ENCODE peak calls at places on chromosomes 16 and 17, in six cellular contexts. One of them, this sample, is unnamed.

GRCh38 chr17:64327201-64327930 is 63.3 kb downstream of the PECAM1 start:
- DNase-seq in ovary: no peak
- DNase-seq in GM23248: peak
- DNase-seq in naive thymus-derived CD4-positive, alpha-beta T cell: no peak
- DNase-seq in SJSA1: no peak
- DNase-seq in lung: no peak
- DNase-seq in this sample: no peak

GRCh38 chr17:9729034-9729650 is 62.2 kb downstream of the DHRS7C start:
- DNase-seq in ovary: no peak
- DNase-seq in GM23248: peak
- DNase-seq in naive thymus-derived CD4-positive, alpha-beta T cell: no peak
- DNase-seq in SJSA1: peak
- DNase-seq in lung: no peak
- DNase-seq in this sample: peak

GRCh38 chr16:47142469-47143328 is 1.0 kb downstream of the NETO2 start:
- DNase-seq in ovary: peak
- DNase-seq in GM23248: peak
- DNase-seq in naive thymus-derived CD4-positive, alpha-beta T cell: no peak
- DNase-seq in SJSA1: peak
- DNase-seq in lung: no peak
- DNase-seq in this sample: no peak

GRCh38 chr17:48505788-48506187 is 25.0 kb downstream of the HOXB1 start:
- DNase-seq in ovary: no peak
- DNase-seq in GM23248: peak
- DNase-seq in naive thymus-derived CD4-positive, alpha-beta T cell: no peak
- DNase-seq in SJSA1: peak
- DNase-seq in lung: no peak
- DNase-seq in this sample: peak

GRCh38 chr16:12271006-12271405 is 294.5 kb downstream of the SNX29 start:
- DNase-seq in ovary: no peak
- DNase-seq in GM23248: peak
- DNase-seq in naive thymus-derived CD4-positive, alpha-beta T cell: no peak
- DNase-seq in SJSA1: peak
- DNase-seq in lung: no peak
- DNase-seq in this sample: no peak

GRCh38 chr17:74603032-74603635 is 11.1 kb upstream of the CD300LD start:
- DNase-seq in ovary: no peak
- DNase-seq in GM23248: no peak
- DNase-seq in naive thymus-derived CD4-positive, alpha-beta T cell: no peak
- DNase-seq in SJSA1: no peak
- DNase-seq in lung: no peak
- DNase-seq in this sample: no peak

GRCh38 chr16:89256651-89257254 is 39.2 kb downstream of the ZNF778 start:
- DNase-seq in ovary: no peak
- DNase-seq in GM23248: peak
- DNase-seq in naive thymus-derived CD4-positive, alpha-beta T cell: peak
- DNase-seq in SJSA1: peak
- DNase-seq in lung: peak
- DNase-seq in this sample: no peak

GRCh38 chr17:74922694-74923537 is at the start of gene USH1G:
- DNase-seq in ovary: no peak
- DNase-seq in GM23248: no peak
- DNase-seq in naive thymus-derived CD4-positive, alpha-beta T cell: no peak
- DNase-seq in SJSA1: no peak
- DNase-seq in lung: no peak
- DNase-seq in this sample: no peak

GRCh38 chr16:89481556-89481955 is 8.8 kb downstream of the ANKRD11 start:
- DNase-seq in ovary: no peak
- DNase-seq in GM23248: no peak
- DNase-seq in naive thymus-derived CD4-positive, alpha-beta T cell: no peak
- DNase-seq in SJSA1: no peak
- DNase-seq in lung: no peak
- DNase-seq in this sample: no peak

GRCh38 chr17:74903671-74904070 is 10.2 kb upstream of the FADS6 start:
- DNase-seq in ovary: no peak
- DNase-seq in GM23248: no peak
- DNase-seq in naive thymus-derived CD4-positive, alpha-beta T cell: no peak
- DNase-seq in SJSA1: no peak
- DNase-seq in lung: no peak
- DNase-seq in this sample: no peak

GRCh38 chr16:50655558-50656055 is 25.5 kb downstream of the SNX20 start:
- DNase-seq in ovary: no peak
- DNase-seq in GM23248: no peak
- DNase-seq in naive thymus-derived CD4-positive, alpha-beta T cell: no peak
- DNase-seq in SJSA1: no peak
- DNase-seq in lung: no peak
- DNase-seq in this sample: no peak

GRCh38 chr17:29827179-29827578 is 102.8 kb downstream of the SSH2 start:
- DNase-seq in ovary: no peak
- DNase-seq in GM23248: no peak
- DNase-seq in naive thymus-derived CD4-positive, alpha-beta T cell: no peak
- DNase-seq in SJSA1: no peak
- DNase-seq in lung: no peak
- DNase-seq in this sample: no peak

GRCh38 chr17:47225436-47225858 is 16.3 kb downstream of the MYL4 start:
- DNase-seq in ovary: peak
- DNase-seq in GM23248: peak
- DNase-seq in naive thymus-derived CD4-positive, alpha-beta T cell: no peak
- DNase-seq in SJSA1: peak
- DNase-seq in lung: peak
- DNase-seq in this sample: peak

GRCh38 chr17:1234455-1234854 is 35.8 kb upstream of the BHLHA9 start:
- DNase-seq in ovary: no peak
- DNase-seq in GM23248: peak
- DNase-seq in naive thymus-derived CD4-positive, alpha-beta T cell: no peak
- DNase-seq in SJSA1: no peak
- DNase-seq in lung: no peak
- DNase-seq in this sample: no peak

GRCh38 chr17:78697846-78698343 is 84.2 kb downstream of the CYTH1 start:
- DNase-seq in ovary: no peak
- DNase-seq in GM23248: no peak
- DNase-seq in naive thymus-derived CD4-positive, alpha-beta T cell: no peak
- DNase-seq in SJSA1: no peak
- DNase-seq in lung: no peak
- DNase-seq in this sample: no peak

GRCh38 chr17:55925440-55925839 is 174.6 kb downstream of the PCTP start:
- DNase-seq in ovary: no peak
- DNase-seq in GM23248: no peak
- DNase-seq in naive thymus-derived CD4-positive, alpha-beta T cell: no peak
- DNase-seq in SJSA1: no peak
- DNase-seq in lung: no peak
- DNase-seq in this sample: no peak

GRCh38 chr17:70119545-70119944 is 44.5 kb downstream of the KCNJ16 start:
- DNase-seq in ovary: no peak
- DNase-seq in GM23248: no peak
- DNase-seq in naive thymus-derived CD4-positive, alpha-beta T cell: no peak
- DNase-seq in SJSA1: no peak
- DNase-seq in lung: no peak
- DNase-seq in this sample: no peak

GRCh38 chr17:67322039-67322787 is 44.2 kb downstream of the PSMD12 start:
- DNase-seq in ovary: no peak
- DNase-seq in GM23248: no peak
- DNase-seq in naive thymus-derived CD4-positive, alpha-beta T cell: no peak
- DNase-seq in SJSA1: no peak
- DNase-seq in lung: no peak
- DNase-seq in this sample: no peak

DNA sequence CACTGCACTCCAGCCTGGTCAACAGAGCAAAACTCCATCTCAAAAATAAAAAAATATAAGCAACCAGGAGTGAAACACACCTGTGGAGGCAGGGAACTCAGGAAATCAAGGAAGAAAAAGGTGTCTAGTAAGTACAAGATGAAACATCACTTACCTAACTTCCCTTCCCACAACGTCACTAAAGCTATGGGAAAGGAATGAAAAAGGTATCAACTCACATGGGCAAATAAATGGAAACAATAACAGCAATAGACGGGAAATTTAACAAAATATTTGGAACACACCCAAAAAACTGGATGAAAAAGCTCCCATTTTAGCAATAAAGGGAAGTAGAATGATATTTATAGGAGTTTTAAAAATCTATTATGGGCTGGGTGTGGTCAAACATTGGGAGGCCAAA is 31.1 kb downstream of the DDX19A start:
- DNase-seq in ovary: no peak
- DNase-seq in GM23248: no peak
- DNase-seq in naive thymus-derived CD4-positive, alpha-beta T cell: no peak
- DNase-seq in SJSA1: no peak
- DNase-seq in lung: no peak
- DNase-seq in this sample: no peak
- H3K27ac ChIP-seq in ovary: no peak
- H3K27ac ChIP-seq in GM23248: no peak
- H3K27ac ChIP-seq in naive thymus-derived CD4-positive, alpha-beta T cell: no peak
- H3K27ac ChIP-seq in SJSA1: no peak
- H3K27ac ChIP-seq in lung: no peak
- H3K27ac ChIP-seq in this sample: no peak

DNA sequence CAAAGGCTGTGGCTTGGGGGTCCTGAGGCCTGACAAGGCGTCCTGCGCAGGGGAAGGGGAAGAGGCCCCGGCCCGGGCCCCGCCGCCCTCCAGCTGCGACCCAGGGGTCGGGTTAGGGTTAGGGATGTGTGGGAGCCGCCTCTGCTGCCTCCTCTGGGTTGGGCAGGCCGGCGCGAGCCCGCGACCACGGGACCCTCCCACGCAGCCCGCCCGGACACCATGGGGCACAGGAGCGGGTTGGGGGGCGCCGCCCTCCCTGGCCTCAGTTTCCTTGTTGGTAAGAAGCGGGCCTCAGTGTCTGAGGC is 386 bp downstream of the CIAO3 start:
- DNase-seq in ovary: no peak
- DNase-seq in GM23248: peak
- DNase-seq in naive thymus-derived CD4-positive, alpha-beta T cell: no peak
- DNase-seq in SJSA1: no peak
- DNase-seq in lung: no peak
- DNase-seq in this sample: no peak
- H3K27ac ChIP-seq in ovary: no peak
- H3K27ac ChIP-seq in GM23248: no peak
- H3K27ac ChIP-seq in naive thymus-derived CD4-positive, alpha-beta T cell: peak
- H3K27ac ChIP-seq in SJSA1: peak
- H3K27ac ChIP-seq in lung: peak
- H3K27ac ChIP-seq in this sample: peak

DNA sequence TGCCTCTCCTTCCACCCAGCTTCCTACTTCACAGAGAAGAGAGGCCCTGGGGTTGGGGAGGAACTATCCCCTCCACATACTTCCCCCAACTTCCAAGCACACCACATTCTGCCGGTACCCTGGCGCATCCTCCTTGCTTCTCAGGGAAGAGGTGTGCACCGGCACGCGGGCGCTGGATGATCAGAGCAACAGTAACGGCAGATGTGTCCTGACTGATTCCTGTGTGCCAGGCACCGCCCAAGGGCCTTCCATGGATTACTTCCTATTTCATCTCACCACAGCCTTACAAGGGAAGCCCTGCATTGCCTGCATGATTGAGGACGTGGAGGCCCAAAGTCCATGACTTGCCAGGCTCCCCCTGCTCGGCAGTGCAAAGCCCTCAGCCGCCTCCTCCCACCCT is 21.1 kb upstream of the MLKL start:
- DNase-seq in ovary: no peak
- DNase-seq in GM23248: no peak
- DNase-seq in naive thymus-derived CD4-positive, alpha-beta T cell: no peak
- DNase-seq in SJSA1: no peak
- DNase-seq in lung: no peak
- DNase-seq in this sample: no peak
- H3K27ac ChIP-seq in ovary: no peak
- H3K27ac ChIP-seq in GM23248: no peak
- H3K27ac ChIP-seq in naive thymus-derived CD4-positive, alpha-beta T cell: no peak
- H3K27ac ChIP-seq in SJSA1: no peak
- H3K27ac ChIP-seq in lung: no peak
- H3K27ac ChIP-seq in this sample: no peak

GRCh38 chr16:56265184-56265583 is 73.9 kb downstream of the GNAO1 start:
- DNase-seq in ovary: no peak
- DNase-seq in GM23248: no peak
- DNase-seq in naive thymus-derived CD4-positive, alpha-beta T cell: no peak
- DNase-seq in SJSA1: no peak
- DNase-seq in lung: no peak
- DNase-seq in this sample: no peak
- H3K27ac ChIP-seq in ovary: no peak
- H3K27ac ChIP-seq in GM23248: no peak
- H3K27ac ChIP-seq in naive thymus-derived CD4-positive, alpha-beta T cell: no peak
- H3K27ac ChIP-seq in SJSA1: no peak
- H3K27ac ChIP-seq in lung: no peak
- H3K27ac ChIP-seq in this sample: no peak

DNA sequence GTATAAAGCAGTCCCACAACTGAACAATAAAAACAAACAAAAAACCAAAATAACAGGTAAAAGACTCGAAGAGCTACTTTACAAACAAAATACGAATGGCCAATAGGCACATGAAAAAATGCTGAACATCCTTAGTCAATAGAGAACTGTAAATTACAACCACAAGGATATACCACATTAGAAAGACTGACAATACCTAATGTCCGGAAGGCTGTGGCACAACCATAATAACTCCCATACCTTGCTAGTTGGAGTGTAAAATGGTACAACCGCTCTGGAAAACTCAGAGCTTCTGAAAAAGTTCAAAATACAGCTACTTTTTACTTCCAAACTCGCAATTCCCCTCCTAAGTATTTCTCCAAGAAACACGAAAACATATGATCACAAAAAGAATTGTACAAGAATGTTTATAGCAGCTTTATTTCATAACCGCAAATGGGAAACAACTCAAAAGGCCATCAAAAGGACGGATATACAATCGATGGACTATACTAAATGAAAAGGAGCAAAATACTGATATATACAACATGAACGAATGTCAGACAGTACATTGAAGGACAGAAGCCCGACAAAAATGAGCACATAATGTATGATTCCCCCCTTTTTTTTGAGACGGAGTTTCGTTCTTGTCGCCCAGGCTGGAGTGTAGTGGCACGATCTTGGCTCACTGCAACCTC is 2.3 kb downstream of the TP53 start:
- DNase-seq in ovary: no peak
- DNase-seq in GM23248: no peak
- DNase-seq in naive thymus-derived CD4-positive, alpha-beta T cell: no peak
- DNase-seq in SJSA1: no peak
- DNase-seq in lung: no peak
- DNase-seq in this sample: no peak
- H3K27ac ChIP-seq in ovary: peak
- H3K27ac ChIP-seq in GM23248: peak
- H3K27ac ChIP-seq in naive thymus-derived CD4-positive, alpha-beta T cell: peak
- H3K27ac ChIP-seq in SJSA1: peak
- H3K27ac ChIP-seq in lung: peak
- H3K27ac ChIP-seq in this sample: peak